ENCODE peak calls at places on chromosomes 13 and 19, in seven cellular contexts. One of them, this sample, is unnamed.

GRCh38 chr19:16398530-16399241 is 73.1 kb downstream of the EPS15L1 start:
- DNase-seq in cardiac muscle cell: peak; percentile 53
- DNase-seq in NCI-H748 treated with DMSO at 0.1 percent for 48 hours: no peak
- DNase-seq in T1000: no peak
- DNase-seq in globus pallidus: peak; percentile 39
- DNase-seq in T-helper 1 cell: no peak
- DNase-seq in NCI-H1092 treated with DMSO at 0.1 percent for 48 hours: no peak
- DNase-seq in this sample: no peak

GRCh38 chr13:27112006-27112405 is 59.6 kb downstream of the USP12 start:
- DNase-seq in cardiac muscle cell: no peak
- DNase-seq in NCI-H748 treated with DMSO at 0.1 percent for 48 hours: no peak
- DNase-seq in T1000: no peak
- DNase-seq in globus pallidus: no peak
- DNase-seq in T-helper 1 cell: no peak
- DNase-seq in NCI-H1092 treated with DMSO at 0.1 percent for 48 hours: no peak
- DNase-seq in this sample: no peak

GRCh38 chr19:10380311-10381102 is at the start of gene TYK2:
- DNase-seq in cardiac muscle cell: peak; percentile 99
- DNase-seq in NCI-H748 treated with DMSO at 0.1 percent for 48 hours: peak; percentile 94
- DNase-seq in T1000: peak; percentile 96
- DNase-seq in globus pallidus: peak; percentile 98
- DNase-seq in T-helper 1 cell: peak; percentile 92
- DNase-seq in NCI-H1092 treated with DMSO at 0.1 percent for 48 hours: peak; percentile 99
- DNase-seq in this sample: peak; percentile 100

GRCh38 chr19:21463449-21464105 is 41.8 kb upstream of the ZNF429 start:
- DNase-seq in cardiac muscle cell: peak; percentile 48
- DNase-seq in NCI-H748 treated with DMSO at 0.1 percent for 48 hours: peak; percentile 7
- DNase-seq in T1000: peak; percentile 17
- DNase-seq in globus pallidus: no peak
- DNase-seq in T-helper 1 cell: no peak
- DNase-seq in NCI-H1092 treated with DMSO at 0.1 percent for 48 hours: peak; percentile 78
- DNase-seq in this sample: no peak

GRCh38 chr19:43725468-43725867 is 9.6 kb downstream of the IRGC start:
- DNase-seq in cardiac muscle cell: peak; percentile 18
- DNase-seq in NCI-H748 treated with DMSO at 0.1 percent for 48 hours: no peak
- DNase-seq in T1000: no peak
- DNase-seq in globus pallidus: no peak
- DNase-seq in T-helper 1 cell: no peak
- DNase-seq in NCI-H1092 treated with DMSO at 0.1 percent for 48 hours: no peak
- DNase-seq in this sample: no peak

GRCh38 chr13:74246398-74246975 is 112.3 kb upstream of the KLF12 start:
- DNase-seq in cardiac muscle cell: peak; percentile 57
- DNase-seq in NCI-H748 treated with DMSO at 0.1 percent for 48 hours: no peak
- DNase-seq in T1000: no peak
- DNase-seq in globus pallidus: no peak
- DNase-seq in T-helper 1 cell: no peak
- DNase-seq in NCI-H1092 treated with DMSO at 0.1 percent for 48 hours: no peak
- DNase-seq in this sample: no peak

GRCh38 chr13:33487575-33488243 is 202.2 kb upstream of the STARD13 start:
- DNase-seq in cardiac muscle cell: peak; percentile 68
- DNase-seq in NCI-H748 treated with DMSO at 0.1 percent for 48 hours: peak; percentile 75
- DNase-seq in T1000: no peak
- DNase-seq in globus pallidus: peak; percentile 74
- DNase-seq in T-helper 1 cell: no peak
- DNase-seq in NCI-H1092 treated with DMSO at 0.1 percent for 48 hours: no peak
- DNase-seq in this sample: no peak

GRCh38 chr13:49927755-49928154 is 8.4 kb downstream of the SPRYD7 start:
- DNase-seq in cardiac muscle cell: peak; percentile 86
- DNase-seq in NCI-H748 treated with DMSO at 0.1 percent for 48 hours: no peak
- DNase-seq in T1000: no peak
- DNase-seq in globus pallidus: no peak
- DNase-seq in T-helper 1 cell: no peak
- DNase-seq in NCI-H1092 treated with DMSO at 0.1 percent for 48 hours: no peak
- DNase-seq in this sample: no peak

GRCh38 chr13:37715606-37716015 is 117.0 kb upstream of the POSTN start:
- DNase-seq in cardiac muscle cell: peak; percentile 95
- DNase-seq in NCI-H748 treated with DMSO at 0.1 percent for 48 hours: no peak
- DNase-seq in T1000: no peak
- DNase-seq in globus pallidus: no peak
- DNase-seq in T-helper 1 cell: no peak
- DNase-seq in NCI-H1092 treated with DMSO at 0.1 percent for 48 hours: no peak
- DNase-seq in this sample: no peak

GRCh38 chr19:17121736-17122293 is 46.2 kb downstream of the MYO9B start:
- DNase-seq in cardiac muscle cell: peak; percentile 93
- DNase-seq in NCI-H748 treated with DMSO at 0.1 percent for 48 hours: no peak
- DNase-seq in T1000: no peak
- DNase-seq in globus pallidus: no peak
- DNase-seq in T-helper 1 cell: no peak
- DNase-seq in NCI-H1092 treated with DMSO at 0.1 percent for 48 hours: no peak
- DNase-seq in this sample: no peak

GRCh38 chr13:113915012-113915763 is 51.3 kb upstream of the GAS6 start:
- DNase-seq in cardiac muscle cell: no peak
- DNase-seq in NCI-H748 treated with DMSO at 0.1 percent for 48 hours: no peak
- DNase-seq in T1000: no peak
- DNase-seq in globus pallidus: no peak
- DNase-seq in T-helper 1 cell: no peak
- DNase-seq in NCI-H1092 treated with DMSO at 0.1 percent for 48 hours: peak; percentile 41
- DNase-seq in this sample: no peak

GRCh38 chr13:34750078-34750703 is 191.9 kb upstream of the NBEA start:
- DNase-seq in cardiac muscle cell: peak; percentile 66
- DNase-seq in NCI-H748 treated with DMSO at 0.1 percent for 48 hours: peak; percentile 74
- DNase-seq in T1000: no peak
- DNase-seq in globus pallidus: no peak
- DNase-seq in T-helper 1 cell: no peak
- DNase-seq in NCI-H1092 treated with DMSO at 0.1 percent for 48 hours: peak; percentile 41
- DNase-seq in this sample: no peak

GRCh38 chr19:4380254-4380727 is 20.1 kb downstream of the SH3GL1 start:
- DNase-seq in cardiac muscle cell: no peak
- DNase-seq in NCI-H748 treated with DMSO at 0.1 percent for 48 hours: no peak
- DNase-seq in T1000: no peak
- DNase-seq in globus pallidus: no peak
- DNase-seq in T-helper 1 cell: peak; percentile 30
- DNase-seq in NCI-H1092 treated with DMSO at 0.1 percent for 48 hours: no peak
- DNase-seq in this sample: no peak

GRCh38 chr19:48321372-48321621 is 4.1 kb upstream of the EMP3 start:
- DNase-seq in cardiac muscle cell: peak; percentile 96
- DNase-seq in NCI-H748 treated with DMSO at 0.1 percent for 48 hours: peak; percentile 94
- DNase-seq in T1000: peak; percentile 83
- DNase-seq in globus pallidus: peak; percentile 73
- DNase-seq in T-helper 1 cell: peak; percentile 97
- DNase-seq in NCI-H1092 treated with DMSO at 0.1 percent for 48 hours: peak; percentile 86
- DNase-seq in this sample: peak; percentile 94

GRCh38 chr13:50376895-50377575 is 361.8 kb downstream of the KCNRG start:
- DNase-seq in cardiac muscle cell: no peak
- DNase-seq in NCI-H748 treated with DMSO at 0.1 percent for 48 hours: no peak
- DNase-seq in T1000: no peak
- DNase-seq in globus pallidus: peak; percentile 26
- DNase-seq in T-helper 1 cell: no peak
- DNase-seq in NCI-H1092 treated with DMSO at 0.1 percent for 48 hours: peak; percentile 7
- DNase-seq in this sample: no peak

GRCh38 chr13:42258747-42259146 is 13.2 kb upstream of the AKAP11 start:
- DNase-seq in cardiac muscle cell: no peak
- DNase-seq in NCI-H748 treated with DMSO at 0.1 percent for 48 hours: no peak
- DNase-seq in T1000: no peak
- DNase-seq in globus pallidus: no peak
- DNase-seq in T-helper 1 cell: no peak
- DNase-seq in NCI-H1092 treated with DMSO at 0.1 percent for 48 hours: no peak
- DNase-seq in this sample: no peak

GRCh38 chr19:10885241-10886169 is 14.2 kb downstream of the CARM1 start:
- DNase-seq in cardiac muscle cell: no peak
- DNase-seq in NCI-H748 treated with DMSO at 0.1 percent for 48 hours: no peak
- DNase-seq in T1000: no peak
- DNase-seq in globus pallidus: no peak
- DNase-seq in T-helper 1 cell: no peak
- DNase-seq in NCI-H1092 treated with DMSO at 0.1 percent for 48 hours: no peak
- DNase-seq in this sample: no peak

GRCh38 chr19:33606556-33606955 is 15.2 kb upstream of the CHST8 start:
- DNase-seq in cardiac muscle cell: no peak
- DNase-seq in NCI-H748 treated with DMSO at 0.1 percent for 48 hours: no peak
- DNase-seq in T1000: no peak
- DNase-seq in globus pallidus: no peak
- DNase-seq in T-helper 1 cell: no peak
- DNase-seq in NCI-H1092 treated with DMSO at 0.1 percent for 48 hours: no peak
- DNase-seq in this sample: no peak

GRCh38 chr19:32230441-32230840 is 115.0 kb upstream of the ZNF507 start:
- DNase-seq in cardiac muscle cell: no peak
- DNase-seq in NCI-H748 treated with DMSO at 0.1 percent for 48 hours: no peak
- DNase-seq in T1000: no peak
- DNase-seq in globus pallidus: no peak
- DNase-seq in T-helper 1 cell: no peak
- DNase-seq in NCI-H1092 treated with DMSO at 0.1 percent for 48 hours: no peak
- DNase-seq in this sample: no peak

GRCh38 chr19:17220207-17220758 is 5.1 kb downstream of the USE1 start:
- DNase-seq in cardiac muscle cell: peak; percentile 88
- DNase-seq in NCI-H748 treated with DMSO at 0.1 percent for 48 hours: no peak
- DNase-seq in T1000: no peak
- DNase-seq in globus pallidus: no peak
- DNase-seq in T-helper 1 cell: no peak
- DNase-seq in NCI-H1092 treated with DMSO at 0.1 percent for 48 hours: no peak
- DNase-seq in this sample: no peak

GRCh38 chr19:29509456-29509855 is 16.3 kb upstream of the VSTM2B start:
- DNase-seq in cardiac muscle cell: no peak
- DNase-seq in NCI-H748 treated with DMSO at 0.1 percent for 48 hours: no peak
- DNase-seq in T1000: no peak
- DNase-seq in globus pallidus: no peak
- DNase-seq in T-helper 1 cell: no peak
- DNase-seq in NCI-H1092 treated with DMSO at 0.1 percent for 48 hours: no peak
- DNase-seq in this sample: no peak

GRCh38 chr13:90171649-90172048 is 1175.8 kb upstream of the MIR17HG start:
- DNase-seq in cardiac muscle cell: peak; percentile 3
- DNase-seq in NCI-H748 treated with DMSO at 0.1 percent for 48 hours: no peak
- DNase-seq in T1000: no peak
- DNase-seq in globus pallidus: no peak
- DNase-seq in T-helper 1 cell: no peak
- DNase-seq in NCI-H1092 treated with DMSO at 0.1 percent for 48 hours: no peak
- DNase-seq in this sample: no peak

GRCh38 chr13:32804673-32805260 is 211.5 kb upstream of the KL start:
- DNase-seq in cardiac muscle cell: peak; percentile 25
- DNase-seq in NCI-H748 treated with DMSO at 0.1 percent for 48 hours: peak; percentile 96
- DNase-seq in T1000: no peak
- DNase-seq in globus pallidus: no peak
- DNase-seq in T-helper 1 cell: no peak
- DNase-seq in NCI-H1092 treated with DMSO at 0.1 percent for 48 hours: peak; percentile 37
- DNase-seq in this sample: no peak

GRCh38 chr19:39401549-39402416 is 4.9 kb upstream of the ZFP36 start:
- DNase-seq in cardiac muscle cell: peak; percentile 66
- DNase-seq in NCI-H748 treated with DMSO at 0.1 percent for 48 hours: no peak
- DNase-seq in T1000: peak; percentile 24
- DNase-seq in globus pallidus: no peak
- DNase-seq in T-helper 1 cell: peak; percentile 76
- DNase-seq in NCI-H1092 treated with DMSO at 0.1 percent for 48 hours: no peak
- DNase-seq in this sample: peak; percentile 90